ENCODE peak calls at places on chromosomes 3 and 15, in nine cellular contexts. H is activated CD8-positive, alpha-beta memory T cell treated with anti-CD3 and anti-CD28 coated beads for 24 hours; Z is stimulated activated CD4-positive, alpha-beta T cell treated with anti-CD3 and anti-CD28 coated beads, TNF-alpha, amount 100 ng/mL, for 24 hours; E is activated T-cell treated with anti-CD3 and anti-CD28 coated beads, Interleukin-2, amount 50 U/mL, for 4 hours; I is progenitor cell of endocrine pancreas; Q is GM12865; U is GM23248; C is T-helper 17 cell; O is T-helper 1 cell. R is an unnamed sample.

GRCh38 chr3:73786346-73786807 is 161.6 kb upstream of the PDZRN3 start:
- DNase-seq in H (no peak), Z (no peak), E (no peak), I (no peak), Q (no peak), U (peak), C (no peak), O (no peak), R (peak)

GRCh38 chr3:41598329-41598728 is 363.6 kb downstream of the ULK4 start:
- DNase-seq in H (no peak), Z (no peak), E (no peak), I (no peak), Q (no peak), U (no peak), C (no peak), O (no peak), R (no peak)

GRCh38 chr3:64188810-64189560 is 36.3 kb downstream of the PRICKLE2 start:
- DNase-seq in H (no peak), Z (no peak), E (no peak), I (no peak), Q (no peak), U (peak), C (no peak), O (no peak), R (peak)

GRCh38 chr15:33140326-33140725 is 54.2 kb downstream of the FMN1 start:
- DNase-seq in H (no peak), Z (no peak), E (no peak), I (no peak), Q (no peak), U (no peak), C (no peak), O (no peak), R (no peak)

GRCh38 chr15:66698318-66698961 is 3.6 kb upstream of the SMAD6 start:
- DNase-seq in H (no peak), Z (no peak), E (no peak), I (peak), Q (peak), U (peak), C (no peak), O (no peak), R (no peak)

GRCh38 chr3:11556851-11557644 is 86.7 kb downstream of the VGLL4 start:
- DNase-seq in H (no peak), Z (no peak), E (no peak), I (no peak), Q (no peak), U (peak), C (no peak), O (no peak), R (no peak)

GRCh38 chr3:150218236-150218635 is 189.9 kb upstream of the TSC22D2 start:
- DNase-seq in H (no peak), Z (no peak), E (no peak), I (no peak), Q (no peak), U (no peak), C (no peak), O (no peak), R (no peak)

GRCh38 chr3:129616713-129617112 is 10.2 kb upstream of the PLXND1 start:
- DNase-seq in H (no peak), Z (no peak), E (no peak), I (no peak), Q (peak), U (peak), C (no peak), O (no peak), R (no peak)

GRCh38 chr15:83066034-83066760 is 855 bp downstream of the BTBD1 start:
- DNase-seq in H (no peak), Z (no peak), E (no peak), I (no peak), Q (no peak), U (peak), C (no peak), O (no peak), R (no peak)

GRCh38 chr15:33043636-33044035 is 150.9 kb downstream of the FMN1 start:
- DNase-seq in H (no peak), Z (no peak), E (no peak), I (no peak), Q (no peak), U (no peak), C (no peak), O (no peak), R (no peak)

GRCh38 chr3:135497979-135498378 is 467.5 kb upstream of the PPP2R3A start:
- DNase-seq in H (no peak), Z (no peak), E (no peak), I (no peak), Q (no peak), U (no peak), C (no peak), O (no peak), R (no peak)

GRCh38 chr3:85481411-85482192 is 522.8 kb downstream of the CADM2 start:
- DNase-seq in H (no peak), Z (no peak), E (no peak), I (no peak), Q (no peak), U (no peak), C (no peak), O (no peak), R (no peak)

GRCh38 chr3:159928692-159929091 is 59.9 kb upstream of the IL12A start:
- DNase-seq in H (no peak), Z (no peak), E (no peak), I (no peak), Q (no peak), U (peak), C (no peak), O (no peak), R (peak)

GRCh38 chr15:42285042-42285441 is 11.8 kb upstream of the TMEM87A start:
- DNase-seq in H (no peak), Z (no peak), E (no peak), I (no peak), Q (no peak), U (peak), C (no peak), O (no peak), R (no peak)

GRCh38 chr3:85342915-85343314 is 384.1 kb downstream of the CADM2 start:
- DNase-seq in H (no peak), Z (no peak), E (no peak), I (no peak), Q (peak), U (no peak), C (no peak), O (no peak), R (peak)

GRCh38 chr15:63575312-63575711 is 21.9 kb upstream of the FBXL22 start:
- DNase-seq in H (no peak), Z (no peak), E (no peak), I (no peak), Q (no peak), U (no peak), C (no peak), O (no peak), R (no peak)

GRCh38 chr15:62413786-62414185 is 248.7 kb upstream of the C2CD4B start:
- DNase-seq in H (no peak), Z (no peak), E (no peak), I (no peak), Q (no peak), U (no peak), C (no peak), O (no peak), R (no peak)

GRCh38 chr15:63402498-63403253 is 21.0 kb upstream of the CA12 start:
- DNase-seq in H (no peak), Z (no peak), E (no peak), I (no peak), Q (peak), U (peak), C (no peak), O (no peak), R (peak)

GRCh38 chr3:24953060-24953771 is 458.6 kb upstream of the THRB start:
- DNase-seq in H (no peak), Z (no peak), E (no peak), I (no peak), Q (no peak), U (no peak), C (no peak), O (no peak), R (no peak)

GRCh38 chr15:89335289-89336041 is 841 bp upstream of the POLG start:
- DNase-seq in H (no peak), Z (no peak), E (no peak), I (peak), Q (no peak), U (no peak), C (peak), O (peak), R (no peak)

GRCh38 chr15:99704444-99704838 is 28.8 kb downstream of the LYSMD4 start:
- DNase-seq in H (no peak), Z (no peak), E (no peak), I (peak), Q (peak), U (peak), C (peak), O (no peak), R (peak)

GRCh38 chr3:155154255-155154654 is 74.1 kb downstream of the MME start:
- DNase-seq in H (no peak), Z (no peak), E (no peak), I (no peak), Q (no peak), U (no peak), C (no peak), O (no peak), R (no peak)

R was measured in Panc1.